ENCODE peak calls at places on chromosomes 11 and 22, in ten cellular contexts. V is astrocyte of the cerebellum; I is HFF-Myc; J is neuronal stem cell; F is fibroblast of mammary gland; C is GM23338; A is effector memory CD4-positive, alpha-beta T cell; Y is MM.1S; E is psoas muscle; G is iPS DF 6.9. B is an unnamed sample.

GRCh38 chr11:111426615-111427014 is 47.5 kb upstream of the POU2AF1 start:
- DNase-seq in V (no peak), I (no peak), J (no peak), F (no peak), C (no peak), A (no peak), Y (no peak), E (no peak), G (no peak), B (no peak)

GRCh38 chr22:38051261-38051660 is 5.9 kb upstream of the PICK1 start:
- DNase-seq in V (no peak), I (no peak), J (no peak), F (no peak), C (no peak), A (no peak), Y (no peak), E (no peak), G (no peak), B (no peak)

GRCh38 chr11:48106166-48106565 is 110.4 kb upstream of the OR4B1 start:
- DNase-seq in V (no peak), I (no peak), J (no peak), F (no peak), C (no peak), A (no peak), Y (peak), E (no peak), G (no peak), B (no peak)

GRCh38 chr11:36098046-36098445 is 154.2 kb downstream of the LDLRAD3 start:
- DNase-seq in V (no peak), I (no peak), J (no peak), F (no peak), C (no peak), A (no peak), Y (no peak), E (no peak), G (no peak), B (no peak)

GRCh38 chr11:2940166-2940929 is 11.1 kb upstream of the PHLDA2 start:
- DNase-seq in V (no peak), I (no peak), J (no peak), F (peak), C (peak), A (no peak), Y (no peak), E (peak), G (no peak), B (peak)

GRCh38 chr22:39896313-39896996 is 2.9 kb upstream of the ENTHD1 start:
- DNase-seq in V (no peak), I (no peak), J (no peak), F (no peak), C (no peak), A (no peak), Y (no peak), E (no peak), G (no peak), B (no peak)

GRCh38 chr22:26677217-26677616 is 19.8 kb downstream of the MIAT start:
- DNase-seq in V (no peak), I (no peak), J (no peak), F (no peak), C (no peak), A (no peak), Y (no peak), E (no peak), G (no peak), B (no peak)

GRCh38 chr11:40129276-40129675 is 1330.2 kb downstream of the LRRC4C start:
- DNase-seq in V (no peak), I (no peak), J (peak), F (no peak), C (peak), A (no peak), Y (no peak), E (no peak), G (no peak), B (peak)

GRCh38 chr11:64859542-64860414 is 15.3 kb upstream of the CDC42BPG start:
- DNase-seq in V (no peak), I (no peak), J (no peak), F (no peak), C (no peak), A (no peak), Y (peak), E (no peak), G (no peak), B (no peak)

GRCh38 chr11:49424136-49424535 is 215.7 kb upstream of the FOLH1 start:
- DNase-seq in V (no peak), I (no peak), J (no peak), F (no peak), C (no peak), A (no peak), Y (no peak), E (no peak), G (no peak), B (no peak)

DNA sequence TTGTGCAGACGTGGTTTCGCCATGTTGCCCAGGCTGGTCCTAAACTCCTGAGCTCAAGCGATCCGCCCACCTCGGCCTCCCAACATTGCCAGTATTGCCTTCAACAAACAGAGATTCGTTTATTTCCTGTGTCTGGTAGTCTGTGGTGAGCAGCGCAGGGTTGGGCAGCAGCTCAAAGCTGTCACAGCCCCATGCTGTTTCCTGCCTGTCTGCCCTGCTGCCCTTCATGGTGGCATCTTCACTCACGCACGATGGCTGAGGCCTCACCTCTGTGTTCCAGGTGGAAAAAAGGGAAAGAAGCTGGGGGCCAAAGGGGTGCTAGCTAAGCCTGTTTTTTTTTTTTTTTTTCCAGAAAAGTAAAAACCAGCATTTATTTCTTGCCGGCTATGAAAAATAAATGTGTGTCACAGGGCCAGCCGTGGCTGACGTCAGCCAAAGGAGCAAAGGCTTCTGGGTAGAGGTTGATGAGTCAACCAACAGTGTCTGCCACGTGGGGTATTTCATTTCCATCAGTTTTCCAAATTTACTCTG is 28.8 kb downstream of the TBC1D22A start:
- DNase-seq in V (no peak), I (no peak), J (no peak), F (peak), C (no peak), A (peak), Y (peak), E (peak), G (no peak), B (peak)
- H3K4me3 ChIP-seq in V (no peak), I (no peak), J (no peak), F (no peak), C (no peak), A (peak), Y (no peak), E (no peak), G (no peak), B (no peak)

GRCh38 chr22:31637938-31638618 is 23.9 kb downstream of the PISD start:
- DNase-seq in V (no peak), I (no peak), J (no peak), F (peak), C (no peak), A (no peak), Y (no peak), E (no peak), G (no peak), B (no peak)
- H3K4me3 ChIP-seq in V (no peak), I (no peak), J (no peak), F (no peak), C (no peak), A (no peak), Y (no peak), E (peak), G (no peak), B (no peak)

DNA sequence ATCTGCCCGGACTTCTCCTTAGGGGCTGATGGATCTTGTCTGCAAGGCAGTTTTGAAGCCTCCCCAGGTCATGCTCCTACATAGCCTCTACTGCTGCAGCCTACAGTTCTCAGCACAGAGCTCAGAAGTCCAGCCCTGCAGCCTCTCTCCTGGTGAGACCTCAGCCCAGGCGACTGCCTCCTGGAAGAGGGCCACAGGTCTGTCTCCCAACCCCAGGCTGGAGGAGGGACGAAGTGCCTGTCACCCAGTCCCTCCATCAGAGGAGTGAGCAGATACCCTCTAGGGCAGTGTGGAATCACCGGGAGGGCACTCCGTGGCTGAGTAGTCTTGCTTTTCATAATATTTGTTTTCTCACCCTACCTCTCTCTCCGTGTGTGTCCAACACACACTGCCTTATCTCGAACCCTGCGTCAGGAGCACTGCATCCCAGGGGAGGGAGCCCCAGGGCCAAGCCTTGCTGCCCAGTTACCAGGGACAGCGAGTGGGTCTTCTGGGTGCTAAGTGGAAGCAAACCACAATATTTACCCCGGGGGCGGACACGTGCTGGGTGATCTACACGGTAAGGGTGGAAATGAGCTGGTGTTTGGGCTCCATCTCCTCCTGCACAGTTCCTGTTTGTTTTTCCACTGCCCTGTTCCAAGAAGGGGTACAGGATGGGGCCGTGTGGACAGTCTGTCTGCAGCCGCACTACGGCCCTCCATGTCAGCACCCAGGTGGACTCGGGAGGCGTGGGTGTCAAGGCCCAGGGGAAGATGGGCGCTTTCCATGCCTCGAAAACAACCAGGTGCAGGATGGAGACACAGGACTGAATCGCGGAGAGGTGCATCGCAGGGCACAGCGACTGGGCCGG is 133.8 kb upstream of the HSD17B12 start:
- DNase-seq in V (no peak), I (no peak), J (no peak), F (no peak), C (no peak), A (no peak), Y (no peak), E (no peak), G (no peak), B (no peak)
- H3K4me3 ChIP-seq in V (no peak), I (no peak), J (peak), F (no peak), C (peak), A (no peak), Y (no peak), E (peak), G (peak), B (peak)

DNA sequence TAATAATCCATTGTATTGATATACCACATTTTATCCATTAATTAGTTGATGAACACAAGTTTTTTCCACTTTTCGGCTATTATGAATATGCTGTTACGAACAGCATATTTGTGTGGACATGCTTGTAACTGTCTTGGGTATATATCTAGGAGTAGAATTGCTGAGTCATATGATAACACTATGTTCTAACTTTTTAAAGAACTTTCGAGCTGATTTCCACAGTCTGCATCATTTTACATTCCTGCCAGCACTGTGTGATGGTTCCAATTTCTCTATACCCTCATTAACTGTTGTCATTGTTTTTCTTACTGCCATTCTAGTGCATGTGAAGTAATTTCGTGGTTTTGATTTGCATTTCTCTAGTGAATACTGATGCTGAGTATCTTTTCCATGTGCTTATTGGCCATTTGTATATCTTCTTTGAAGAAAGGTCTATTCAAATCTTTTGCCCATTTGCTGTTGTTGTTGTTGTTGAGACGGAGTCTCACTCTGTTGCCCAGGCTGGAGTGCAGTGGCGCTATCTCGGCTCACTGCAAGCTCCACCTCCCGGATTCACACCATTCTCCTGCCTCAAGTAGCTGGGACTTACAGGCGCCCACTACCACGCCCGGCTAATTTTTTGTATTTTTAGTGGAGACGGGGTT is 7.4 kb upstream of the RCE1 start:
- DNase-seq in V (no peak), I (no peak), J (no peak), F (peak), C (no peak), A (no peak), Y (no peak), E (no peak), G (no peak), B (peak)
- H3K4me3 ChIP-seq in V (no peak), I (no peak), J (no peak), F (no peak), C (no peak), A (no peak), Y (no peak), E (no peak), G (no peak), B (no peak)

GRCh38 chr22:35541254-35541748 is 670 bp downstream of the RASD2 start:
- DNase-seq in V (no peak), I (no peak), J (no peak), F (no peak), C (peak), A (no peak), Y (no peak), E (no peak), G (no peak), B (peak)
- H3K4me3 ChIP-seq in V (no peak), I (no peak), J (no peak), F (no peak), C (peak), A (peak), Y (no peak), E (peak), G (peak), B (peak)

GRCh38 chr22:33925194-33925593 is 4.9 kb upstream of the LARGE1 start:
- DNase-seq in V (no peak), I (no peak), J (no peak), F (no peak), C (no peak), A (no peak), Y (no peak), E (no peak), G (no peak), B (no peak)

GRCh38 chr22:33922268-33922667 is 2.0 kb upstream of the LARGE1 start:
- DNase-seq in V (no peak), I (no peak), J (no peak), F (peak), C (peak), A (no peak), Y (peak), E (peak), G (no peak), B (peak)

GRCh38 chr22:33923033-33923432 is 2.8 kb upstream of the LARGE1 start:
- DNase-seq in V (no peak), I (no peak), J (no peak), F (no peak), C (no peak), A (no peak), Y (no peak), E (no peak), G (no peak), B (peak)

GRCh38 chr22:33921576-33922181 is 1.4 kb upstream of the LARGE1 start:
- DNase-seq in V (no peak), I (no peak), J (peak), F (peak), C (peak), A (no peak), Y (peak), E (peak), G (no peak), B (peak)

GRCh38 chr22:33923660-33924246 is 3.5 kb upstream of the LARGE1 start:
- DNase-seq in V (peak), I (peak), J (peak), F (peak), C (peak), A (no peak), Y (peak), E (no peak), G (no peak), B (peak)
- H3K4me3 ChIP-seq in V (no peak), I (no peak), J (no peak), F (no peak), C (peak), A (no peak), Y (no peak), E (peak), G (no peak), B (peak)